ENCODE peak calls at places on chromosomes 13 and 19, in ten cellular contexts. Z, J, Y, B, M, F, D, I, S and W are unnamed samples.

GRCh38 chr19:16779539-16780163 is 49.5 kb upstream of the SIN3B start:
- DNase-seq in Y (no peak), S (no peak), D (peak; percentile 45), J (no peak), F (no peak), M (peak; percentile 9), Z (no peak), B (no peak), I (no peak), W (no peak)

GRCh38 chr13:27158335-27158734 is 13.3 kb downstream of the USP12 start:
- DNase-seq in B (no peak), Y (no peak), D (no peak), S (no peak), I (no peak), M (no peak), F (no peak), Z (no peak), J (no peak), W (no peak)

GRCh38 chr13:109180905-109181425 is 551.6 kb downstream of the MYO16 start:
- DNase-seq in Z (no peak), Y (peak; percentile 77), F (peak; percentile 83), J (peak; percentile 90), B (no peak), D (peak; percentile 73), S (no peak), M (peak; percentile 83), I (no peak), W (no peak)

GRCh38 chr13:27355894-27356293 is 68.5 kb upstream of the GTF3A start:
- DNase-seq in D (no peak), S (no peak), I (no peak), F (no peak), Z (no peak), B (no peak), J (no peak), Y (no peak), M (no peak), W (no peak)

GRCh38 chr13:110116072-110116487 is 190.9 kb downstream of the COL4A1 start:
- DNase-seq in Z (peak; percentile 14), M (peak; percentile 86), I (peak; percentile 65), J (peak; percentile 60), B (peak; percentile 68), F (peak; percentile 40), D (no peak), Y (no peak), S (peak; percentile 81), W (peak; percentile 61)

GRCh38 chr19:46515879-46516350 is 20.2 kb upstream of the PNMA8B start:
- DNase-seq in I (no peak), F (peak; percentile 41), S (no peak), M (peak; percentile 44), B (no peak), Z (no peak), J (peak; percentile 33), Y (no peak), D (peak; percentile 48), W (no peak)

GRCh38 chr13:45865414-45865813 is 13.9 kb upstream of the SIAH3 start:
- DNase-seq in Z (no peak), F (no peak), B (no peak), S (no peak), I (no peak), Y (no peak), D (no peak), M (no peak), J (no peak), W (no peak)

GRCh38 chr13:111915104-111915551 is 151.8 kb upstream of the SOX1 start:
- DNase-seq in M (no peak), J (no peak), F (no peak), B (peak; percentile 45), D (no peak), S (no peak), I (no peak), Y (no peak), Z (no peak), W (no peak)

GRCh38 chr13:99383946-99384345 is 76.7 kb upstream of the GPR183 start:
- DNase-seq in D (no peak), J (no peak), Z (no peak), I (no peak), M (no peak), B (no peak), F (no peak), Y (no peak), S (no peak), W (no peak)

GRCh38 chr13:30120133-30120822 is 187.1 kb downstream of the KATNAL1 start:
- DNase-seq in M (no peak), J (no peak), I (no peak), Z (no peak), F (no peak), Y (no peak), S (no peak), D (no peak), B (no peak), W (no peak)

GRCh38 chr13:67769063-67769986 is 539.2 kb upstream of the PCDH9 start:
- DNase-seq in M (no peak), S (peak; percentile 41), I (no peak), B (no peak), F (no peak), D (no peak), Y (no peak), J (no peak), Z (no peak), W (no peak)

GRCh38 chr13:20161275-20161950 is 561 bp upstream of the GJA3 start:
- DNase-seq in J (no peak), S (peak; percentile 55), B (no peak), Y (no peak), M (no peak), I (no peak), Z (peak; percentile 20), D (peak; percentile 18), F (no peak), W (no peak)

GRCh38 chr19:751501-752341 is 809 bp downstream of the MISP start:
- DNase-seq in Y (no peak), Z (no peak), S (no peak), D (peak; percentile 86), I (no peak), J (peak; percentile 87), M (peak; percentile 87), B (no peak), F (peak; percentile 74), W (no peak)